ENCODE peak calls at places on chromosomes 6 and 20, in seven cellular contexts. O is CD14-positive monocyte, E is prostate gland, G is A549, Z is cardiac fibroblast, K is omental fat pad, Q is right lobe of liver. D is an unnamed sample.

GRCh38 chr6:37583261-37583660 is 83.6 kb upstream of the CCDC167 start:
- DNase-seq in O (no peak), E (no peak), G (no peak), Z (no peak), K (no peak), Q (no peak), D (no peak)

GRCh38 chr6:102732908-102733307 is 1339.4 kb downstream of the GRIK2 start:
- DNase-seq in O (no peak), E (no peak), G (no peak), Z (no peak), K (no peak), Q (no peak), D (no peak)

GRCh38 chr6:83247471-83247870 is 54.3 kb downstream of the RWDD2A start:
- DNase-seq in O (no peak), E (no peak), G (no peak), Z (peak), K (no peak), Q (no peak), D (no peak)

GRCh38 chr6:152457949-152458624 is 179.1 kb downstream of the SYNE1 start:
- DNase-seq in O (no peak), E (no peak), G (no peak), Z (no peak), K (no peak), Q (no peak), D (no peak)

GRCh38 chr20:24764825-24765224 is 184.2 kb upstream of the CST7 start:
- DNase-seq in O (no peak), E (no peak), G (no peak), Z (no peak), K (no peak), Q (peak), D (no peak)

GRCh38 chr6:45757443-45758121 is 258.1 kb downstream of the CLIC5 start:
- DNase-seq in O (no peak), E (no peak), G (no peak), Z (no peak), K (no peak), Q (no peak), D (no peak)

GRCh38 chr6:13290335-13290734 is 38.0 kb downstream of the TBC1D7 start:
- DNase-seq in O (no peak), E (no peak), G (no peak), Z (no peak), K (no peak), Q (peak), D (no peak)

GRCh38 chr6:13303668-13304017 is 24.7 kb downstream of the TBC1D7 start:
- DNase-seq in O (peak), E (no peak), G (no peak), Z (peak), K (peak), Q (peak), D (peak)

GRCh38 chr6:36383608-36384007 is 3.9 kb downstream of the ETV7 start:
- DNase-seq in O (no peak), E (no peak), G (peak), Z (no peak), K (no peak), Q (peak), D (no peak)

GRCh38 chr6:119073307-119074051 is 5.0 kb downstream of the FAM184A start:
- DNase-seq in O (no peak), E (no peak), G (no peak), Z (no peak), K (no peak), Q (no peak), D (no peak)

GRCh38 chr20:59835448-59836395 is 97.7 kb downstream of the SYCP2 start:
- DNase-seq in O (no peak), E (peak), G (no peak), Z (peak), K (no peak), Q (no peak), D (peak)

GRCh38 chr20:62692176-62692575 is 16.5 kb upstream of the NTSR1 start:
- DNase-seq in O (no peak), E (no peak), G (no peak), Z (no peak), K (no peak), Q (no peak), D (no peak)

GRCh38 chr6:154953644-154954043 is 41.5 kb upstream of the TIAM2 start:
- DNase-seq in O (no peak), E (no peak), G (no peak), Z (no peak), K (no peak), Q (no peak), D (no peak)

GRCh38 chr6:11083491-11083890 is 10.1 kb upstream of the SMIM13 start:
- DNase-seq in O (no peak), E (no peak), G (no peak), Z (peak), K (no peak), Q (no peak), D (no peak)

GRCh38 chr6:143747347-143747842 is 69.6 kb downstream of the PHACTR2 start:
- DNase-seq in O (no peak), E (no peak), G (no peak), Z (no peak), K (no peak), Q (no peak), D (no peak)

GRCh38 chr20:17542993-17543412 is 11.8 kb upstream of the BFSP1 start:
- DNase-seq in O (no peak), E (no peak), G (no peak), Z (peak), K (no peak), Q (no peak), D (no peak)

GRCh38 chr6:166572370-166573261 is 13.9 kb downstream of the RAMACL start:
- DNase-seq in O (no peak), E (no peak), G (no peak), Z (peak), K (no peak), Q (peak), D (no peak)

GRCh38 chr20:36344517-36345132 is 38.5 kb downstream of the DLGAP4 start:
- DNase-seq in O (peak), E (peak), G (peak), Z (peak), K (no peak), Q (no peak), D (peak)

GRCh38 chr6:17200395-17200794 is 80.8 kb upstream of the RBM24 start:
- DNase-seq in O (no peak), E (no peak), G (no peak), Z (no peak), K (no peak), Q (no peak), D (no peak)

GRCh38 chr6:145241039-145241438 is 494.3 kb downstream of the EPM2A start:
- DNase-seq in O (no peak), E (no peak), G (peak), Z (peak), K (no peak), Q (no peak), D (no peak)

GRCh38 chr6:156613996-156614395 is 163.2 kb upstream of the ARID1B start:
- DNase-seq in O (no peak), E (no peak), G (no peak), Z (no peak), K (no peak), Q (no peak), D (no peak)

GRCh38 chr6:68233623-68234022 is 401.5 kb upstream of the ADGRB3 start:
- DNase-seq in O (no peak), E (no peak), G (no peak), Z (peak), K (no peak), Q (no peak), D (no peak)

GRCh38 chr20:20304942-20305341 is 63.0 kb upstream of the INSM1 start:
- DNase-seq in O (no peak), E (no peak), G (no peak), Z (no peak), K (no peak), Q (no peak), D (no peak)

GRCh38 chr20:63594043-63594561 is 20.1 kb upstream of the HELZ2 start:
- DNase-seq in O (no peak), E (no peak), G (no peak), Z (peak), K (no peak), Q (no peak), D (no peak)

GRCh38 chr20:18692453-18692852 is 104.6 kb downstream of the DTD1 start:
- DNase-seq in O (no peak), E (no peak), G (no peak), Z (peak), K (no peak), Q (no peak), D (no peak)

GRCh38 chr20:362271-363254 is 15.7 kb downstream of the NRSN2 start:
- DNase-seq in O (peak), E (peak), G (peak), Z (peak), K (peak), Q (peak), D (no peak)

GRCh38 chr6:30357678-30358339 is 12.9 kb downstream of the RPP21 start:
- DNase-seq in O (no peak), E (peak), G (peak), Z (peak), K (no peak), Q (no peak), D (peak)

GRCh38 chr20:59723108-59723500 is 118.8 kb downstream of the PHACTR3 start:
- DNase-seq in O (peak), E (no peak), G (no peak), Z (no peak), K (no peak), Q (no peak), D (no peak)

GRCh38 chr20:23161968-23162696 is 76.0 kb upstream of the CD93 start:
- DNase-seq in O (peak), E (peak), G (no peak), Z (peak), K (peak), Q (peak), D (peak)

GRCh38 chr6:231779-232178 is 60.5 kb upstream of the DUSP22 start:
- DNase-seq in O (no peak), E (no peak), G (no peak), Z (no peak), K (no peak), Q (no peak), D (no peak)

GRCh38 chr6:8658391-8658790 is 223.0 kb upstream of the SLC35B3 start:
- DNase-seq in O (no peak), E (no peak), G (no peak), Z (no peak), K (no peak), Q (no peak), D (no peak)

GRCh38 chr6:17816921-17817611 is 110.3 kb upstream of the NUP153 start:
- DNase-seq in O (no peak), E (no peak), G (peak), Z (peak), K (no peak), Q (no peak), D (no peak)

GRCh38 chr6:166826264-166826663 is 130.1 kb downstream of the RNASET2 start:
- DNase-seq in O (no peak), E (no peak), G (no peak), Z (peak), K (no peak), Q (no peak), D (no peak)

GRCh38 chr20:24693466-24694156 is 224.2 kb downstream of the SYNDIG1 start:
- DNase-seq in O (no peak), E (no peak), G (no peak), Z (no peak), K (no peak), Q (peak), D (peak)

GRCh38 chr6:29762781-29763214 is 39.6 kb downstream of the HLA-F start:
- DNase-seq in O (no peak), E (no peak), G (no peak), Z (no peak), K (no peak), Q (no peak), D (no peak)

GRCh38 chr20:46308258-46309157 is at the start of gene CDH22:
- DNase-seq in O (peak), E (peak), G (peak), Z (peak), K (no peak), Q (no peak), D (no peak)

GRCh38 chr6:53797304-53797703 is 2.5 kb downstream of the LRRC1 start:
- DNase-seq in O (no peak), E (no peak), G (no peak), Z (no peak), K (no peak), Q (no peak), D (no peak)
- TF ChIP-seq CTCF in O (no peak), E (no peak), G (no peak), Z (no peak), K (no peak), Q (no peak), D (no peak)

DNA sequence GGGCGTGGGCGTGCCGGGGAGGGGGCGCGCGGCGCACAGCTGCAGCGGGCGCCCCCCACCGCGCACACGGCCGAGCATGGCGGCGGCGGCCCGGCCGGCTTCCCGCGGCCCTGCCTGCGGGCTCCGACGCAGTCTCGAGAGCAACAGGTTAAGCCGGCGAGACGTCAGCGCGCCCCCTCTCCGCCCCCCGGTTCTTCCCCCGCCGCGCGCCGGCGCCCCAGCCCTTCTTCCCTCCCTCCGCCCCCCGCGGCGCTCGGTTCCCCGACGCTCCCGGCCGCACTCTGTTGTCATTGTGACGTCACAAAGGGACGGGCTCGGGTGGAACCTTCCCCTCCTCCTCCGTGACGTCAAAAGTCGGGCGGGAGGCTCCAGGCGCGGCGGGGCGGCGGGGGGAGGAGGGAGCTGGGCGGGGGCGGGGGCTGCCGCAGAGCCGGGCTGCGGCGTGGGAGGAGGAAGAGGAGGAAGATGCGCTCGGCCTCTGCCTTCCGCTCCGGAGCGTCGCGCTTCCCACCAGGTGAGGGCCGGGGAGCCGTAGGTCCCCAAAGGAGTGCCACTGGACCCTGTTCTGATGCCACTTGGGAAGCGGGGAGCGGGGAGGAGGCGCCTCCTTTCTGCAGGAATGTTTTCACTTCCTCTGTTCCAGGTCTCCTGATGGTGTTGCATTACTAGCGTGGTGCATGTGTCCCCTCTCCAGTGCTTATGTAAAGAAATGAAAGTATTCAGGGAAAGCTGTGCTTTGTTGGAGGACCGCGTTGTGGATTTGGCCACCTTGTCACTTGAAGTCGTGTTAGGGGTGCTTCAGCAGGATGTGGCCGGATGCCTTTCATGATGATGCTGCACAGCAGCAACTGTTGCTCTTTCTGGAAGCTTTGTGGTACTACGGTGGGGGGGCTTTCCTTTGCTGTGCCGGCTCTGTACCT is 2.8 kb downstream of the JARID2 start:
- DNase-seq in O (peak), E (peak), G (peak), Z (peak), K (peak), Q (peak), D (peak)
- TF ChIP-seq CTCF in O (no peak), E (peak), G (no peak), Z (peak), K (no peak), Q (no peak), D (no peak)

DNA sequence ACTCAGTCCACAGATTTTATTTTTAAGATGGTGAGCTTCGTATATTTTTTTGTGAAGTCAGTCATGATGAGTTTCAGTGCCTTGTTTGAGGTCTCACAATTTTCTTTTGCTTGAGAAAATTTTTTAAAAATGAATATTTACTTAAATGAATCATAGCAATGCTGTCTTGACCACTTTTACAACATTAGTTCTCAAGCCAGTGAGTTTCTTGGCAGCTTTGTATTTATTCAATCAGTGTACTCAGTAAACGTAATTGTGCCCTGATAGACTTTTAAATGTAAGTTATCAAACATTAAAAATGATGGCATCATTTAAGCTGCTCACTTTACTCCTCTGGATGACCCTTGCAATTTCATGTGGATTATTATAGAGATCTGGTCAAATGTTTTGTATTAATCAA is 261.4 kb downstream of the KHDC1L start:
- DNase-seq in O (no peak), E (no peak), G (no peak), Z (peak), K (no peak), Q (no peak), D (no peak)
- TF ChIP-seq CTCF in O (no peak), E (no peak), G (no peak), Z (no peak), K (no peak), Q (no peak), D (no peak)

GRCh38 chr6:88921734-88922133 is 41.7 kb downstream of the RNGTT start:
- DNase-seq in O (no peak), E (no peak), G (no peak), Z (no peak), K (no peak), Q (no peak), D (no peak)

GRCh38 chr6:88920088-88920487 is 43.3 kb downstream of the RNGTT start:
- DNase-seq in O (no peak), E (no peak), G (no peak), Z (no peak), K (no peak), Q (no peak), D (no peak)

GRCh38 chr6:88920777-88921728 is 42.4 kb downstream of the RNGTT start:
- DNase-seq in O (no peak), E (no peak), G (no peak), Z (no peak), K (no peak), Q (no peak), D (no peak)

GRCh38 chr6:88916615-88917198 is 46.7 kb downstream of the RNGTT start:
- DNase-seq in O (no peak), E (no peak), G (no peak), Z (no peak), K (no peak), Q (no peak), D (no peak)

DNA sequence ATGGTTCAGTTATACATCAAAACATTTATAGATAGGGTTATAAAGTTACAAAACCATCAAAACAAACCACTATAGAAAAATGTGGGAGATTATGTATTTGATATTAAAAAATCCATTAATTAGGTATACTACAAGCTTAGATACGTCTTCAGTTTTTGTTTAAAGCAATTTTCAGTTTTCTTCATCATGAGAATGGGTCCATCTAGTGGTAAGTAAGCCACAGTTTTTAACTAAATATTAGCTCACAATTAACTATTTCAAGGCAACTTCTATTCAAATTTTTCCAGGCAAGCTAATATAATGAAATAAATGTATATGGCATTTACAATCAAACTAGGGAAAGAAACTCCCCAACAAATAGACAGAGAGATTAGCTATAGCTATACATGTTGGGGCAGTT is 44.4 kb downstream of the RNGTT start:
- DNase-seq in O (no peak), E (no peak), G (no peak), Z (peak), K (no peak), Q (no peak), D (no peak)
- TF ChIP-seq CTCF in O (peak), E (no peak), G (peak), Z (peak), K (no peak), Q (peak), D (peak)

GRCh38 chr20:32509639-32510066 is 75.5 kb downstream of the NOL4L start:
- DNase-seq in O (no peak), E (peak), G (no peak), Z (no peak), K (no peak), Q (no peak), D (no peak)
- TF ChIP-seq CTCF in O (peak), E (no peak), G (peak), Z (no peak), K (no peak), Q (no peak), D (no peak)

GRCh38 chr20:50112512-50113419 is at the start of gene UBE2V1:
- DNase-seq in O (peak), E (peak), G (peak), Z (peak), K (peak), Q (peak), D (peak)
- TF ChIP-seq CTCF in O (peak), E (no peak), G (peak), Z (peak), K (no peak), Q (no peak), D (no peak)

DNA sequence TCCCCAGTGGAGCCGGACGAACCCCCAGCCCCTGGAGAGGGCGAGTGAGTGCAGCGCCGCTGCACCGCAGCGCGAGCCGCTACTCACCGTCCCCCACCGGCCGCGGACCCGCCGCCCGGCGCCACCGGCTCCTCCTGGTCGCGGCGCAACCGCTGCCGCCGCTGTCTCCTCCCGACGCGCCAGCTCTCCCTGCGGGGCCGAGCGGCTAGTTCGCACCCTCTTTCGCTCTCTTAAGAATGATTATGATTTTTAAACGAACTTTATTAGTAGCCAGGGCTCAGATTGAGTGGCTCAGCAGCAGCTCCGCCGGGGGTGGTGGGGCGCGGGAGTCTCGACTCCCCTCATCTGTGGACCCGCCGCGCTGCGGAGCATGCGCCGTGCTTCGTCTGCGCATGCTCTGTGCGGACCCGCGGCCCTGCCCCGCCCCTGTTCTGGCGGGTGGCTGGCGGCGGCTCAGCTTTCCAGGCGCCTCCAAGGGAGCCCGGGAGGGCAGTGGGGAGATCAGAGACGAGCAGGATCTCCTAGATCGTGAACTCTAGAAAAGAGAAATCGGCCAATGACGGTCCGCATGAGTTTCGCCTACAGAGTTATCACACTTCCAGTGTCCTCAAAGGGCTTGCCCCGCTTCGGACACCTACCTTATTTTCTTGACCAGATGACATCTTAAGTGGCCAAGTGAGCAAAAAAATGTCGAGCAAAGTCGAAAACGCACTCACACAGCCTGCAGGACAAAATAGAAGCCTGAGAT is at the start of gene RAB23:
- DNase-seq in O (peak), E (peak), G (peak), Z (peak), K (peak), Q (peak), D (peak)
- TF ChIP-seq CTCF in O (no peak), E (no peak), G (no peak), Z (no peak), K (no peak), Q (peak), D (no peak)

DNA sequence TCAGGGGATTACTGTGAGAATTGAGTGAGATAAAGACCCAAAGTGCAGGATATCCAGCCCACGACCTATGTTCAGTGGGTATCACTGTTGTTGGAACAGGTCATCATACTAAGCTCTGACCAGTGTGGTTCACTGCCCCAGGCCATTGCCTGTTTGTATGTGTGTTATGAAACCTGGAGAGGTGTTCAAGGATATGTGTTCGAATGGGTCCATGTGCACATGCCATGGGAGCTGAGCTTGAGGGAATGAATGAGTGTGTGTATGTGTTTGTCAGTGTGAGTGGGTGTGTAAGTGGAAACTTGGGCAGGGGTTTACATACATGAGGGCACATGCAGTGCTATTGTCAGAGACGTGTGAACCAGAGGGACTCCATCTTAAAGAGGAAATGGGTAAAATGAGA is 17.7 kb upstream of the AHCY start:
- DNase-seq in O (no peak), E (no peak), G (no peak), Z (no peak), K (no peak), Q (no peak), D (no peak)
- TF ChIP-seq CTCF in O (no peak), E (no peak), G (no peak), Z (no peak), K (no peak), Q (no peak), D (no peak)

D was measured in mesothelial cell of epicardium.